ENCODE peak calls at places on chromosome 11, in six cellular contexts. V, A, U, J, I and Y are unnamed samples.

GRCh38 chr11:130157111-130157510 is 2.5 kb upstream of the ST14 start:
- DNase-seq in U (no peak), A (no peak), V (no peak), I (no peak), J (no peak), Y (no peak)

GRCh38 chr11:70526116-70527045 is 128.1 kb downstream of the CTTN start:
- DNase-seq in V (no peak), A (no peak), U (peak; percentile 84), J (peak; percentile 8), I (no peak), Y (peak; percentile 39)

GRCh38 chr11:26950260-26950719 is 43.6 kb upstream of the FIBIN start:
- DNase-seq in V (peak; percentile 26), A (no peak), I (no peak), U (peak; percentile 57), J (peak; percentile 39), Y (no peak)

GRCh38 chr11:118656563-118657165 is 22.8 kb downstream of the TREH start:
- DNase-seq in J (no peak), U (peak; percentile 15), A (no peak), V (no peak), I (no peak), Y (no peak)

GRCh38 chr11:28822596-28822995 is 714.4 kb downstream of the METTL15 start:
- DNase-seq in V (no peak), U (no peak), J (no peak), I (no peak), A (no peak), Y (no peak)

GRCh38 chr11:76658651-76659650 is 11.6 kb downstream of the LRRC32 start:
- DNase-seq in U (peak; percentile 57), I (no peak), V (no peak), J (no peak), A (peak; percentile 19), Y (no peak)

GRCh38 chr11:125624756-125625213 is at the start of gene CHEK1:
- DNase-seq in V (no peak), U (no peak), A (no peak), J (no peak), I (no peak), Y (no peak)

GRCh38 chr11:125170001-125170405 is 5.5 kb downstream of the PKNOX2 start:
- DNase-seq in U (no peak), A (no peak), V (no peak), I (no peak), J (no peak), Y (peak; percentile 6)

GRCh38 chr11:110032957-110033570 is 60.1 kb upstream of the ZC3H12C start:
- DNase-seq in J (no peak), A (no peak), V (no peak), U (no peak), I (no peak), Y (no peak)

GRCh38 chr11:44312876-44313275 is 2.9 kb upstream of the ALX4 start:
- DNase-seq in I (no peak), J (no peak), U (peak; percentile 13), A (no peak), V (no peak), Y (no peak)

GRCh38 chr11:68343761-68344256 is 31.4 kb downstream of the LRP5 start:
- DNase-seq in U (no peak), J (no peak), A (no peak), I (no peak), V (peak; percentile 41), Y (no peak)

GRCh38 chr11:267491-267994 is 10.7 kb upstream of the NLRP6 start:
- DNase-seq in I (no peak), U (peak; percentile 85), J (peak; percentile 84), A (no peak), V (peak; percentile 60), Y (peak; percentile 64)

GRCh38 chr11:70925238-70925637 is 327.1 kb downstream of the SHANK2 start:
- DNase-seq in V (no peak), A (no peak), J (no peak), I (no peak), U (no peak), Y (no peak)

GRCh38 chr11:106426696-106427095 is 349.2 kb downstream of the AASDHPPT start:
- DNase-seq in A (no peak), I (no peak), V (no peak), J (no peak), U (no peak), Y (no peak)

GRCh38 chr11:2530131-2530854 is 85.5 kb downstream of the KCNQ1 start:
- DNase-seq in V (no peak), I (no peak), U (peak; percentile 58), J (peak; percentile 44), A (no peak), Y (peak; percentile 45)

GRCh38 chr11:16469968-16470367 is 113.6 kb upstream of the SOX6 start:
- DNase-seq in U (no peak), I (no peak), V (no peak), A (no peak), J (no peak), Y (no peak)

GRCh38 chr11:19232910-19233503 is 7.7 kb downstream of the E2F8 start:
- DNase-seq in V (no peak), J (no peak), A (no peak), I (no peak), U (no peak), Y (no peak)

GRCh38 chr11:115267228-115267627 is 237.0 kb downstream of the CADM1 start:
- DNase-seq in V (no peak), U (no peak), J (no peak), A (no peak), I (no peak), Y (no peak)

GRCh38 chr11:23201936-23202522 is 341.8 kb upstream of the CCDC179 start:
- DNase-seq in A (no peak), V (no peak), I (no peak), U (peak; percentile 42), J (no peak), Y (no peak)

GRCh38 chr11:16528639-16529038 is 172.3 kb upstream of the SOX6 start:
- DNase-seq in U (no peak), A (no peak), I (no peak), J (no peak), V (no peak), Y (no peak)

GRCh38 chr11:35099278-35100018 is 39.5 kb upstream of the CD44 start:
- DNase-seq in J (no peak), A (no peak), V (no peak), U (no peak), I (no peak), Y (no peak)

GRCh38 chr11:79406376-79406775 is 34.5 kb downstream of the TENM4 start:
- DNase-seq in I (no peak), J (no peak), U (no peak), V (no peak), A (no peak), Y (no peak)

GRCh38 chr11:15282754-15283153 is 168.0 kb downstream of the INSC start:
- DNase-seq in J (no peak), U (no peak), I (no peak), V (no peak), A (no peak), Y (no peak)

GRCh38 chr11:35800970-35801953 is 138.7 kb downstream of the TRIM44 start:
- DNase-seq in A (no peak), U (no peak), V (no peak), I (no peak), J (no peak), Y (no peak)

GRCh38 chr11:67520856-67521824 is 2.1 kb downstream of the CABP2 start:
- DNase-seq in J (no peak), V (no peak), U (no peak), I (no peak), A (no peak), Y (no peak)

GRCh38 chr11:26974068-26974790 is 19.7 kb upstream of the FIBIN start:
- DNase-seq in A (no peak), J (no peak), U (no peak), I (no peak), V (no peak), Y (no peak)

GRCh38 chr11:72983560-72983959 is 158.6 kb downstream of the FCHSD2 start:
- DNase-seq in J (no peak), I (no peak), U (no peak), A (no peak), V (no peak), Y (no peak)

GRCh38 chr11:36030707-36031365 is 87.0 kb downstream of the LDLRAD3 start:
- DNase-seq in A (no peak), U (no peak), I (no peak), V (no peak), J (no peak), Y (no peak)

GRCh38 chr11:10304495-10305261 is at the start of gene ADM:
- DNase-seq in J (peak; percentile 93), V (peak; percentile 87), I (peak; percentile 94), U (peak; percentile 91), A (peak; percentile 88), Y (peak; percentile 92)
- H3K27ac ChIP-seq in J (no peak within 1 kb of the TSS), V (peak within 1 kb of the TSS; percentile 90), I (peak within 1 kb of the TSS; percentile 96), U (peak within 1 kb of the TSS; percentile 79), A (no peak within 1 kb of the TSS), Y (peak within 1 kb of the TSS; percentile 96)

GRCh38 chr11:55806248-55806647 is 4.9 kb upstream of the OR5L1 start:
- DNase-seq in U (no peak), J (no peak), A (no peak), I (no peak), V (no peak), Y (no peak)
- H3K9me3 ChIP-seq in U (no peaks in the 10 kb centered on the region), J (no peaks in the 10 kb centered on the region), A (peaks cover 74% of the 10 kb centered on the region), I (no peaks in the 10 kb centered on the region), V (no peaks in the 10 kb centered on the region), Y (peaks cover 2% of the 10 kb centered on the region)

GRCh38 chr11:45538939-45539338 is 126.5 kb downstream of the CHST1 start:
- DNase-seq in U (no peak), J (no peak), A (no peak), V (no peak), I (no peak), Y (no peak)

GRCh38 chr11:45544826-45545225 is 120.6 kb downstream of the CHST1 start:
- DNase-seq in J (no peak), I (no peak), A (no peak), V (no peak), U (no peak), Y (no peak)

GRCh38 chr11:45541693-45542434 is 123.6 kb downstream of the CHST1 start:
- DNase-seq in V (no peak), A (no peak), J (no peak), U (no peak), I (no peak), Y (no peak)

GRCh38 chr11:45538363-45538762 is 127.1 kb downstream of the CHST1 start:
- DNase-seq in I (no peak), V (no peak), U (no peak), J (no peak), A (no peak), Y (no peak)

DNA sequence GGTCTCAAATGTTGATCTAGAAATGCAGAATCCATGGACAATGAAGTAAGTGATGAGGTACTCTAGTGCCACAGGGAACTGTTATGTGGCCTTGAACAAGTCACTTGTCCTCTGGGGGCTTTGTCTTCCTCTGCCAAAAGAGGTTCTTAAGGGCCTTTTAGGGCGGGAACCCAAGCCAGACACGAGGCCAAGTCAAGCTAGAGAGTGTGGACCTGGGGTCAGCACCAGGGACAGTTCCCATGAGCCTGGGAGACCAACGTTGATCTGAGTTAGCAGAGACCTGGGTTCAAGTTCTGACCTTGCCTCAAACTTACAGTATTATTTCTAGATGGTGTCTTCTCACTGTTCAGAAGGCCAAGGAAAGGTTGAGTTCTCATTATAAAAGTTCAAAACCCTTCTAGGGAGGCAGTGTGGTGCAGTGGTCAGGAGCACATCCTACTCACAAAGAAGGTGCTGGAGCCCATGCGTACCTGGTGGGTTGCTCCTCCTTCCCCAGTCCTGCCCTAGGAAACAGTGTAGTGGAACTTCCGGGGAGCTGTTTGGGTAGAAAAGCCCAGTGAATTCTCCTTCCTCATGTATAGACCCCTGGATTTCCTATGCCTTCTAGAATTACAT is 121.5 kb downstream of the CHST1 start:
- DNase-seq in A (peak; percentile 54), U (no peak), J (no peak), V (no peak), I (no peak), Y (no peak)
- H3K27ac ChIP-seq in A (no peak overlapping the region), U (no peak overlapping the region), J (no peak overlapping the region), V (no peak overlapping the region), I (no peak overlapping the region), Y (no peak overlapping the region)

GRCh38 chr11:120339394-120339890 is 3.2 kb downstream of the ARHGEF12 start:
- DNase-seq in I (no peak), A (no peak), J (no peak), U (no peak), V (peak; percentile 40), Y (no peak)
- H3K9me3 ChIP-seq in I (no peaks in the 10 kb centered on the region), A (no peaks in the 10 kb centered on the region), J (no peaks in the 10 kb centered on the region), U (no peaks in the 10 kb centered on the region), V (no peaks in the 10 kb centered on the region), Y (no peaks in the 10 kb centered on the region)